ENCODE peak calls at places on chromosomes 6 and 20, in four cellular contexts. F is KBM-7, O is AG09319, I is NCI-H345. V is an unnamed sample.

GRCh38 chr6:77424761-77425160 is 38.5 kb downstream of the HTR1B start:
- DNase-seq in I (no peak), F (no peak), O (no peak), V (no peak)

GRCh38 chr6:146106532-146106931 is 77.7 kb downstream of the GRM1 start:
- DNase-seq in O (no peak), F (no peak), I (no peak), V (no peak)

GRCh38 chr20:14925286-14925685 is 587.9 kb upstream of the FLRT3 start:
- DNase-seq in I (no peak), F (no peak), O (no peak), V (no peak)

GRCh38 chr20:10714236-10714975 is 40.6 kb upstream of the JAG1 start:
- DNase-seq in O (no peak), I (no peak), F (no peak), V (no peak)

GRCh38 chr6:169171010-169171409 is 82.6 kb downstream of the THBS2 start:
- DNase-seq in I (no peak), O (no peak), F (no peak), V (no peak)

GRCh38 chr6:157535354-157536217 is 154.6 kb downstream of the ZDHHC14 start:
- DNase-seq in O (peak), F (peak), I (no peak), V (no peak)

GRCh38 chr20:58816051-58816450 is 34.7 kb downstream of the GNAS-AS1 start:
- DNase-seq in I (no peak), O (no peak), F (no peak), V (no peak)

GRCh38 chr6:3340891-3341290 is 82.1 kb downstream of the PSMG4 start:
- DNase-seq in I (no peak), F (no peak), O (no peak), V (no peak)

GRCh38 chr6:162481938-162482337 is 245.6 kb downstream of the PRKN start:
- DNase-seq in F (no peak), I (no peak), O (no peak), V (no peak)

GRCh38 chr6:27157461-27158315 is 89.8 kb upstream of the PRSS16 start:
- DNase-seq in I (peak), F (peak), O (no peak), V (peak)

GRCh38 chr6:125310994-125311649 is 9.4 kb upstream of the HDDC2 start:
- DNase-seq in F (peak), O (no peak), I (peak), V (peak)

GRCh38 chr6:119960065-119960464 is 610.5 kb upstream of the MAN1A1 start:
- DNase-seq in F (no peak), I (no peak), O (no peak), V (no peak)